ENCODE peak calls at places on chromosomes 3 and 15, in eight cellular contexts. Z, R, T, S, F, B, H and O are unnamed samples.

GRCh38 chr15:68989876-68990754 is 24.4 kb upstream of the NOX5 start:
- DNase-seq in R (no peak), S (no peak), T (no peak), H (no peak), F (no peak), B (no peak), Z (no peak), O (no peak)

GRCh38 chr3:171110715-171111114 is 84.2 kb upstream of the SLC2A2 start:
- DNase-seq in B (no peak), H (no peak), T (no peak), S (no peak), F (no peak), Z (no peak), R (no peak), O (no peak)

GRCh38 chr3:156888576-156888975 is 62.4 kb downstream of the LEKR1 start:
- DNase-seq in H (no peak), T (no peak), B (no peak), R (no peak), F (no peak), S (no peak), Z (no peak), O (no peak)

GRCh38 chr3:183295211-183295610 is 42.2 kb downstream of the B3GNT5 start:
- DNase-seq in T (no peak), B (no peak), R (peak), F (no peak), Z (no peak), H (peak), S (no peak), O (no peak)

GRCh38 chr15:69609776-69610175 is 157.2 kb downstream of the RPLP1 start:
- DNase-seq in T (no peak), B (no peak), Z (no peak), R (no peak), F (no peak), H (no peak), S (no peak), O (no peak)

GRCh38 chr3:160629491-160629890 is 47.5 kb upstream of the ARL14 start:
- DNase-seq in Z (no peak), H (no peak), S (no peak), F (no peak), T (no peak), R (no peak), B (no peak), O (no peak)

GRCh38 chr3:194572131-194572789 is 61.0 kb downstream of the TMEM44 start:
- DNase-seq in H (peak), S (no peak), F (no peak), Z (peak), B (no peak), R (peak), T (peak), O (peak)

GRCh38 chr3:170735821-170736220 is 134.2 kb downstream of the RPL22L1 start:
- DNase-seq in H (no peak), S (no peak), F (no peak), T (no peak), B (no peak), Z (no peak), R (no peak), O (no peak)

GRCh38 chr15:69061414-69061842 is 46.9 kb downstream of the NOX5 start:
- DNase-seq in T (no peak), S (no peak), H (no peak), F (peak), B (no peak), R (no peak), Z (no peak), O (no peak)

GRCh38 chr15:54792526-54792925 is 404.2 kb downstream of the RSL24D1 start:
- DNase-seq in R (no peak), S (no peak), H (no peak), B (no peak), Z (no peak), F (no peak), T (no peak), O (no peak)

GRCh38 chr3:150989208-150989607 is 16.7 kb upstream of the CLRN1 start:
- DNase-seq in H (no peak), B (no peak), T (no peak), S (no peak), Z (no peak), F (no peak), R (no peak), O (no peak)

GRCh38 chr3:139122221-139122581 is 77.5 kb upstream of the PRR23C start:
- DNase-seq in F (no peak), B (no peak), Z (no peak), R (peak), T (no peak), H (peak), S (no peak), O (no peak)